ENCODE peak calls at places on chromosomes 4 and X, in five cellular contexts. G, R, D, Q and V are unnamed samples.

GRCh38 chr4:121138014-121138413 is 26.1 kb downstream of the TNIP3 start:
- DNase-seq in G (no peak), R (no peak), D (no peak), Q (no peak), V (no peak)

GRCh38 chrX:67674741-67675140 is 130.9 kb downstream of the AR start:
- DNase-seq in G (no peak), R (no peak), D (no peak), Q (no peak), V (no peak)

GRCh38 chrX:95076449-95076848 is 1402.4 kb downstream of the FAM133A start:
- DNase-seq in G (no peak), R (no peak), D (peak; percentile 27), Q (peak; percentile 56), V (no peak)

GRCh38 chr4:118348886-118349285 is 3.9 kb downstream of the PRSS12 start:
- DNase-seq in G (no peak), R (no peak), D (peak; percentile 39), Q (no peak), V (no peak)

GRCh38 chr4:7103031-7103598 is 35.3 kb upstream of the GRPEL1 start:
- DNase-seq in G (peak; percentile 74), R (peak; percentile 94), D (peak; percentile 71), Q (peak; percentile 83), V (peak; percentile 97)

GRCh38 chr4:168857546-168858314 is 152.3 kb downstream of the CBR4 start:
- DNase-seq in G (no peak), R (no peak), D (no peak), Q (no peak), V (no peak)

GRCh38 chrX:132775230-132775823 is 183.1 kb downstream of the HS6ST2 start:
- DNase-seq in G (no peak), R (no peak), D (no peak), Q (no peak), V (no peak)

GRCh38 chr4:173505924-173506779 is 23.9 kb downstream of the HAND2 start:
- DNase-seq in G (no peak), R (peak; percentile 59), D (no peak), Q (peak; percentile 89), V (peak; percentile 75)

GRCh38 chr4:183355405-183355804 is 33.2 kb upstream of the CLDN24 start:
- DNase-seq in G (no peak), R (no peak), D (peak; percentile 97), Q (no peak), V (no peak)

GRCh38 chr4:79439489-79439888 is 31.5 kb upstream of the GK2 start:
- DNase-seq in G (no peak), R (no peak), D (no peak), Q (no peak), V (no peak)

GRCh38 chrX:2261838-2262678 is 238.7 kb downstream of the DHRSX start:
- DNase-seq in G (no peak), R (no peak), D (no peak), Q (no peak), V (no peak)

GRCh38 chrX:8504451-8504850 is 39.8 kb downstream of the VCX3B start:
- DNase-seq in G (no peak), R (no peak), D (peak; percentile 77), Q (no peak), V (no peak)

GRCh38 chr4:1231637-1232360 is 17.1 kb downstream of the CTBP1 start:
- DNase-seq in G (no peak), R (no peak), D (no peak), Q (no peak), V (no peak)

GRCh38 chr4:885353-885752 is 46.8 kb downstream of the GAK start:
- DNase-seq in G (no peak), R (no peak), D (no peak), Q (no peak), V (no peak)

GRCh38 chr4:158824425-158825274 is 55.8 kb downstream of the FNIP2 start:
- DNase-seq in G (no peak), R (peak; percentile 61), D (no peak), Q (peak; percentile 60), V (no peak)

GRCh38 chr4:1703880-1704279 is 8.2 kb downstream of the SLBP start:
- DNase-seq in G (no peak), R (no peak), D (no peak), Q (no peak), V (peak; percentile 12)

GRCh38 chr4:166044871-166045270 is 171.8 kb downstream of the TLL1 start:
- DNase-seq in G (no peak), R (no peak), D (peak; percentile 20), Q (no peak), V (no peak)

GRCh38 chr4:101527186-101527585 is 179.9 kb upstream of the PPP3CA start:
- DNase-seq in G (peak; percentile 54), R (no peak), D (peak; percentile 72), Q (no peak), V (no peak)

GRCh38 chr4:150961566-150961965 is 53.5 kb downstream of the LRBA start:
- DNase-seq in G (no peak), R (no peak), D (no peak), Q (no peak), V (no peak)

GRCh38 chr4:51843309-51844156 is 580 bp downstream of the DCUN1D4 start:
- DNase-seq in G (peak; percentile 20), R (peak; percentile 68), D (peak; percentile 55), Q (peak; percentile 73), V (peak; percentile 92)

GRCh38 chr4:85776579-85776978 is 301.6 kb downstream of the ARHGAP24 start:
- DNase-seq in G (no peak), R (no peak), D (peak; percentile 80), Q (no peak), V (no peak)

GRCh38 chr4:98430708-98431403 is 169.7 kb downstream of the RAP1GDS1 start:
- DNase-seq in G (no peak), R (no peak), D (peak; percentile 96), Q (peak; percentile 61), V (no peak)

GRCh38 chr4:122412547-122412946 is 33.7 kb downstream of the ADAD1 start:
- DNase-seq in G (no peak), R (no peak), D (no peak), Q (no peak), V (no peak)

GRCh38 chr4:101349346-101350064 is 2.2 kb upstream of the PPP3CA start:
- DNase-seq in G (no peak), R (peak; percentile 80), D (peak; percentile 82), Q (no peak), V (peak; percentile 78)

GRCh38 chrX:115053223-115053622 is 35.8 kb upstream of the IL13RA2 start:
- DNase-seq in G (no peak), R (no peak), D (no peak), Q (no peak), V (no peak)
- H3K4me3 ChIP-seq in G (no peak overlapping the region), R (no peak overlapping the region), D (no peak overlapping the region), Q (no peak overlapping the region), V (no peak overlapping the region)

GRCh38 chrX:48971325-48972213 is at the start of gene KCND1:
- DNase-seq in G (no peak), R (peak; percentile 29), D (no peak), Q (peak; percentile 71), V (peak; percentile 81)

GRCh38 chrX:48974033-48974432 is 2.4 kb upstream of the KCND1 start:
- DNase-seq in G (no peak), R (no peak), D (no peak), Q (no peak), V (no peak)

GRCh38 chrX:48974574-48974973 is 2.9 kb upstream of the KCND1 start:
- DNase-seq in G (no peak), R (no peak), D (no peak), Q (no peak), V (no peak)

GRCh38 chrX:48975041-48975440 is 3.4 kb upstream of the KCND1 start:
- DNase-seq in G (no peak), R (no peak), D (no peak), Q (no peak), V (no peak)

DNA sequence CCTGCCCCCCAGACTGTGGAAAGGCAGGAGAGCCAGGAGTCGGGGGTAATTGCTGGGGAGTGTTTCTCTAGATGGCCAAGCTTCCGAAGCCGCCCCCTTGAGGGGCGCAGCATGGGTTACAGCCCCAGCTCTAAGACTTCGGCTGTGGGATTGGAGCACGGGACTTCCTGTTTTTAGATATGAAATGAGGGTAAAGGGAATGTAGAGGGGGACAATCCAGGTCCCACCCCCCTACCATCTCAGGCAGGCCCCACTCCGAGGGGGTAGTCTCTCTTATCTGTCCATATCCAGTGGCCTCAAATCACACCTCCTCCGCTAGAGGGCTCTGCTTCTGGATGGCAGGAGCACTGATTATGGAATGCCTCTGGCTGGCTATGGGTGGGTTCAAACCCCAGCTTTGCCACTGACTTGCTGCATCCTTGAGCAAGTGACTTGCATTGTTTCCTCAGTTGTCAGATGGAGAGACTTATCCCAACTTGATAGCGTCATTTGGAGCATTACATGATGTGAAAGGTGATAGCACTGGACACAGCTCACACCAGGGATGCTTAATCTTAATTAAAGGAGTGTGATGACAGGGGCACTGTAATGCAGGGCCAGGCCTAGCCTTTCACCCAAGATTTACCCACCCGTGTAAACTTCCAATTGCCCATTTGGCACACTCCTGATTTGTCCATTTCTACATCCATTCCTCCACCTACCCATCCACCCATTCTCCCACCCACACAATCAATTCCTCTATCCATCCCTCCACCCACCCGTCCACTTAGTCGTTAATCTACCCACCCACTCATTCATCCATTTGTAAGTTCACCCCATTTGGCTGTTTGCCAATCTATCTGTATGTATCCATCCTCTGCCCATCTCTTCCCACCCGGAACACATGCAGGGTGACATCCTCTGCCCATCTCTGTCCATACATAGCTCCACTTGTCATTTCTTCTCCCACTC is 845 bp upstream of the KCND1 start:
- DNase-seq in G (peak; percentile 21), R (peak; percentile 40), D (no peak), Q (peak; percentile 74), V (peak; percentile 61)
- H3K4me3 ChIP-seq in G (no peak overlapping the region), R (peak overlapping the region; percentile 36), D (no peak overlapping the region), Q (peak overlapping the region; percentile 25), V (no peak overlapping the region)

DNA sequence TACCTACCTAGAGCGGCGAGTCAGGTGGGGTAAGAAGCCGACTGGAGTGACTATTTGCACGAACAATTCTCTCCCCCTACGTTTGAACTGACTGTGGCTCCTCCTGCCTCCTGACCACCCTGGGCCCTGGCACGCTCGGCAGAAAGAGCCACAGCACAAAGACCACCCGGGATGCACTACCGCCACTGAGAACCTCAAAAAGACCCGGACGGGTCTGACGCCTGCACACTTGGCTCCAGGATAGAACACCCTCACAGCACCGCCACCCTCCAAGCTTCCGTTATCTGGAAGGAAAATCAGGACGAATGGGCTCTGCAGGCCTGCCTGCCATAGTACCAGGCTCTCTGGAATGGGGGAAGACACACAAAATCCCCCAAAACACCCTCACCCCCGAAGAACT is 2.2 kb downstream of the LRPAP1 start:
- DNase-seq in G (no peak), R (no peak), D (no peak), Q (no peak), V (no peak)
- H3K4me3 ChIP-seq in G (peak overlapping the region; percentile 13), R (peak overlapping the region; percentile 96), D (no peak overlapping the region), Q (no peak overlapping the region), V (no peak overlapping the region)

DNA sequence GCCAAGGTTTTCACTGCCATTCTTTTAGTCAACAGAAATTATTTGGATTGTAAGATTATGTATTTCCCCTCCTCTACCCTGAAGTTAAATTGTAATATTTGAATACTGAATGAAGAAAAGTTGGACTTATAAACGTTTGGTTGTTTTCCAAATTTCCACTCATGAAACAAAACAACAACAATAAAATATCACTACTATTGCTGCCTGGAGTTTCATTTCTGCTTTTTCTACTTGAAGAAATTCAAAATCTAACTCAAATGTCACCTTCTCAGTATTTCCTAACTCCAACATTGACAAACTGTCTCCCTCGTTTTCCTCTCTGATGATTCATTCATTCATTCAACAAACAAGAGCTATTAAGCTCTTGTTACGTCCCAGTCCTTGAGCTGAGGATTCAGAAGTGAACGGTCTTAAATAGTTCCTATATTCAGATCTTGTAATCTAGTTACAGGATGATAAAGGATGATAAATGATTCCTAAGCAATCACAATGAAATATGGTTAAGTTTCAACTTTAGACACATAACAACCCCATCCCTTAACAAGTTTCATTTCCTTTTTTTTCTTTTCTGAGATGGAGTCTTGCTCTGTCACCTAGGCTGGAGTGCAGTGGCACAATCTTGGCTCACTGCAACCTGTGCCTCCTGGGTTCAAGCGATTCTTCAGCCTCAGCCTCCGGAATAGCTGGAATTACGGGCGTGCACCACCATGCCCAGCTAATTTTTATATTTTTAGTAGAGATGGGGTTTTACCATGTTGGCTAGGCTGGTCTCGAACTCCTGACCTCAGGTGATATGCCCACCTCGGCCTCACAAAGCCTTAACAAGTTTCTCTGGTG is 1.7 kb downstream of the SLC9B2 start:
- DNase-seq in G (no peak), R (no peak), D (no peak), Q (no peak), V (no peak)
- H3K4me3 ChIP-seq in G (peak overlapping the region; percentile 87), R (no peak overlapping the region), D (peak overlapping the region; percentile 82), Q (no peak overlapping the region), V (no peak overlapping the region)